ENCODE peak calls at places on chromosomes 5 and 9, in five cellular contexts. R, B, X, D and H are unnamed samples.

GRCh38 chr5:135075621-135076585 is 41.9 kb upstream of the PITX1 start:
- DNase-seq in D (no peak), R (no peak), X (no peak), B (no peak), H (no peak)

GRCh38 chr9:4622016-4622415 is 40.1 kb upstream of the PLPP6 start:
- DNase-seq in R (no peak), X (no peak), D (no peak), B (no peak), H (no peak)

GRCh38 chr9:16442622-16443021 is 427.8 kb downstream of the BNC2 start:
- DNase-seq in D (no peak), B (peak; percentile 70), R (peak; percentile 23), X (peak; percentile 56), H (peak; percentile 27)

GRCh38 chr5:56099346-56099745 is 104.6 kb upstream of the IL6ST start:
- DNase-seq in B (peak; percentile 7), D (no peak), X (no peak), R (no peak), H (no peak)

GRCh38 chr9:129595903-129596540 is 24.9 kb downstream of the C9orf50 start:
- DNase-seq in R (no peak), X (no peak), B (no peak), D (no peak), H (no peak)

GRCh38 chr5:172594431-172594830 is 46.6 kb upstream of the NEURL1B start:
- DNase-seq in B (no peak), R (no peak), D (no peak), X (no peak), H (no peak)

GRCh38 chr5:26719824-26720223 is 318.6 kb downstream of the CDH9 start:
- DNase-seq in R (no peak), D (no peak), B (no peak), X (no peak), H (no peak)

GRCh38 chr9:111000202-111000601 is 38.1 kb downstream of the LPAR1 start:
- DNase-seq in D (no peak), R (no peak), X (no peak), B (no peak), H (no peak)

GRCh38 chr5:63961598-63962161 is 565 bp downstream of the HTR1A start:
- DNase-seq in D (no peak), B (no peak), X (peak; percentile 48), R (no peak), H (peak; percentile 25)

GRCh38 chr9:137484551-137485315 is 25.6 kb upstream of the NSMF start:
- DNase-seq in R (no peak), D (no peak), X (no peak), B (no peak), H (no peak)

GRCh38 chr9:121573717-121574485 is 74.3 kb upstream of the GGTA1 start:
- DNase-seq in D (no peak), R (no peak), B (no peak), X (no peak), H (no peak)

GRCh38 chr5:142156839-142157463 is 48.4 kb downstream of the NDFIP1 start:
- DNase-seq in X (peak; percentile 93), D (no peak), R (no peak), B (no peak), H (no peak)

GRCh38 chr9:122572456-122572855 is 10.7 kb downstream of the OR1L8 start:
- DNase-seq in R (no peak), X (no peak), B (no peak), D (no peak), H (no peak)

GRCh38 chr5:73446631-73447233 is 1.8 kb downstream of the FOXD1 start:
- DNase-seq in X (peak; percentile 41), D (no peak), R (no peak), B (peak; percentile 16), H (no peak)

GRCh38 chr5:134223406-134224251 is 2.2 kb downstream of the PPP2CA start:
- DNase-seq in X (no peak), R (no peak), B (peak; percentile 7), D (no peak), H (no peak)

GRCh38 chr9:35962126-35962906 is 4.4 kb upstream of the OR2S2 start:
- DNase-seq in B (peak; percentile 56), R (no peak), D (no peak), X (no peak), H (no peak)

GRCh38 chr9:38075272-38075671 is 6.2 kb upstream of the SHB start:
- DNase-seq in D (no peak), R (no peak), X (no peak), B (no peak), H (no peak)

GRCh38 chr9:22683393-22684075 is 236.9 kb downstream of the DMRTA1 start:
- DNase-seq in R (no peak), B (peak; percentile 82), D (no peak), X (peak; percentile 71), H (no peak)

GRCh38 chr5:53376853-53377252 is 103.6 kb upstream of the FST start:
- DNase-seq in B (no peak), X (no peak), R (no peak), D (no peak), H (no peak)

GRCh38 chr9:137457406-137458193 is 1.5 kb downstream of the NSMF start:
- DNase-seq in B (no peak), X (no peak), R (no peak), D (no peak), H (no peak)

GRCh38 chr5:158812381-158812780 is 287.3 kb downstream of the EBF1 start:
- DNase-seq in R (no peak), X (peak; percentile 5), B (no peak), D (no peak), H (no peak)

GRCh38 chr9:14993061-14993800 is 83.0 kb upstream of the FREM1 start:
- DNase-seq in R (peak; percentile 33), B (no peak), D (no peak), X (peak; percentile 96), H (peak; percentile 95)

GRCh38 chr5:121698690-121699089 is 153.0 kb upstream of the FTMT start:
- DNase-seq in D (no peak), X (no peak), B (no peak), R (no peak), H (no peak)

GRCh38 chr5:158119852-158120708 is 261.1 kb upstream of the CLINT1 start:
- DNase-seq in X (no peak), B (peak; percentile 91), R (no peak), D (no peak), H (no peak)

GRCh38 chr9:111648066-111648465 is 13.3 kb upstream of the GNG10 start:
- DNase-seq in B (no peak), D (no peak), R (no peak), X (no peak), H (no peak)

GRCh38 chr9:105243015-105243686 is 1.3 kb upstream of the SLC44A1 start:
- DNase-seq in B (no peak), D (no peak), R (no peak), X (peak; percentile 94), H (no peak)

GRCh38 chr9:37005517-37006140 is 28.4 kb downstream of the PAX5 start:
- DNase-seq in D (no peak), R (no peak), B (no peak), X (no peak), H (no peak)
- H3K4me3 ChIP-seq in D (no peak overlapping the region), R (no peak overlapping the region), B (no peak overlapping the region), X (no peak overlapping the region), H (no peak overlapping the region)

GRCh38 chr5:171395042-171395441 is 7.4 kb downstream of the NPM1 start:
- DNase-seq in B (no peak), R (no peak), D (no peak), X (no peak), H (no peak)
- H3K4me2 ChIP-seq in B (no peak overlapping the region), R (peak overlapping the region; percentile 18), D (no peak overlapping the region), X (no peak overlapping the region), H (no peak overlapping the region)

DNA sequence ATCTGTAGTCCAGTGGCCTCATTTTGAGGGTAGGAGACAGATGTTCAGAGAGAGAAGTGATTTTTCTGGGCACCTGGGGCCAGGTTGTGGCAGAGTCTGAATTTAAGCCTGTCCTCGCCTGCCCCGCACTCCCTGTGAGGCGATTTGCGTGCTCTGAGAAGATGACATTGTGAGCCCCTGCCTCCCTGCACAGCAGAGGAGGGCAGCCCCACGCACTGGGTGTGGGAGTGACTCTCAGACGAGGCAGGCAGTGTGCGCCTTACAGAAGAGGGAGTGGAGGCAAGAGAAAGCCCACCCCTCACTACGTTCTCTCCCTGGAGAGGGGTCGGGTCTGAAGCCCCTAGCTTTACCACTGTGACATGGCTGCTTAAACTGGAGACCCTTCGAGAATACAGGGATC is 35.7 kb downstream of the IRX4 start:
- DNase-seq in X (no peak), B (no peak), D (no peak), R (no peak), H (no peak)
- H3K4me3 ChIP-seq in X (no peak overlapping the region), B (no peak overlapping the region), D (no peak overlapping the region), R (no peak overlapping the region), H (no peak overlapping the region)

GRCh38 chr5:93598997-93599371 is 16.0 kb downstream of the NR2F1 start:
- DNase-seq in X (no peak), B (no peak), R (no peak), D (no peak), H (no peak)

GRCh38 chr5:93601053-93601429 is 18.0 kb downstream of the NR2F1 start:
- DNase-seq in D (no peak), R (no peak), X (no peak), B (no peak), H (no peak)

GRCh38 chr5:93600409-93601052 is 17.5 kb downstream of the NR2F1 start:
- DNase-seq in R (no peak), X (no peak), D (no peak), B (no peak), H (no peak)

GRCh38 chr5:93598141-93598996 is 15.3 kb downstream of the NR2F1 start:
- DNase-seq in R (no peak), B (no peak), D (no peak), X (no peak), H (no peak)

DNA sequence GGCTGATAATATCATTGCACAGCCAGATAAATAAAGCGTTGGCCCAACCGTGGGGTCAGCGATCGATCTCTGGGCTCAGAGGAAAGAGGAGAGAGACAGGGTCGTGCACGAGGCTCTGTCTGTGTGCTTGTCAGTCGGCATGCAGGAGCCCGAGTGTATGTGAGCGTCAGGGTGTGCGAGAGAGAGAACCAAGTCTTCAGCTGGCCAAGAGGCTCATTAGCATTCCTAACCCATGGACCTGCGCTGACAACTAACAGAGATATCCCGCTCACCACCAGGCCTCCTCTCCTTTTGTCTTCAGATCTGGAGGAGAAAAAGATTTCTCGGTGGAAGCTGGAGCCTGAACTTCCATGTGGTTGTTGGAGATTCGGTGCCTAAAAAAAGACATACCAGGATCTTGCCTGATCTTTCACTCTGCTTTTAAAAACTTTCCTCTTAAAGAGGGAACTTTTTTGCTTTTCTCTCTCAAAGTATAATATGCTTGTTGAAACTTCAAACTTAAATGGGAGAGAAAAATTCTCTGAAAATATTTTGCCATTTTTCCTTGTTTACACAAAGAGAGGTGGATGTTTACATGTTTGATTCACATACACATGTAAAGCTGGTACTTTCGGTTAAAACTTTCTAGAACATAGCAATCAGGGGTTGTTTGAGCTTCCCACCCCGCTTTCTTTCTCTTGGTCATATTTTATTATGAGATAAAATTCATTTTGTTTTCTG is 16.6 kb downstream of the NR2F1 start:
- DNase-seq in R (no peak), D (no peak), B (no peak), X (peak; percentile 79), H (no peak)
- H3K4me2 ChIP-seq in R (no peak overlapping the region), D (no peak overlapping the region), B (no peak overlapping the region), X (no peak overlapping the region), H (no peak overlapping the region)